ENCODE peak calls at places on chromosomes 4 and X, in ten cellular contexts. H is transverse colon, D is A549, A is tibial nerve, P is SK-N-SH, T is suprapubic skin, C is HepG2, B is upper lobe of left lung, E is K562, K is ovary. G is an unnamed sample.

GRCh38 chr4:132001542-132001941 is 1147.6 kb upstream of the PCDH10 start:
- DNase-seq in H (no peak), D (no peak), A (no peak), P (no peak), T (no peak), C (no peak), B (no peak), E (no peak), K (no peak), G (no peak)

GRCh38 chr4:28686618-28687017 is 1826.0 kb downstream of the STIM2 start:
- DNase-seq in H (peak; percentile 8), D (peak; percentile 3), A (no peak), P (peak; percentile 19), T (no peak), C (peak; percentile 8), B (no peak), E (peak; percentile 4), K (no peak), G (no peak)

GRCh38 chrX:1700757-1701156 is 85.9 kb downstream of the ASMT start:
- DNase-seq in H (no peak), D (no peak), A (no peak), P (no peak), T (no peak), C (no peak), B (no peak), E (no peak), K (no peak), G (no peak)

GRCh38 chr4:144710526-144710912 is 64.6 kb downstream of the HHIP start:
- DNase-seq in H (no peak), D (no peak), A (no peak), P (no peak), T (no peak), C (no peak), B (no peak), E (no peak), K (no peak), G (no peak)

GRCh38 chr4:74608151-74608949 is 163.4 kb downstream of the AREG start:
- DNase-seq in H (no peak), D (peak; percentile 41), A (no peak), P (no peak), T (no peak), C (no peak), B (no peak), E (no peak), K (no peak), G (no peak)

GRCh38 chr4:177047851-177048174 is 255.1 kb upstream of the VEGFC start:
- DNase-seq in H (no peak), D (no peak), A (no peak), P (no peak), T (no peak), C (no peak), B (no peak), E (no peak), K (no peak), G (no peak)

GRCh38 chr4:3340038-3340702 is 47.3 kb downstream of the RGS12 start:
- DNase-seq in H (no peak), D (no peak), A (no peak), P (no peak), T (peak; percentile 46), C (no peak), B (peak; percentile 71), E (no peak), K (no peak), G (no peak)

GRCh38 chr4:23819041-23819511 is 70.8 kb downstream of the PPARGC1A start:
- DNase-seq in H (no peak), D (no peak), A (no peak), P (no peak), T (no peak), C (no peak), B (no peak), E (no peak), K (peak; percentile 53), G (no peak)

DNA sequence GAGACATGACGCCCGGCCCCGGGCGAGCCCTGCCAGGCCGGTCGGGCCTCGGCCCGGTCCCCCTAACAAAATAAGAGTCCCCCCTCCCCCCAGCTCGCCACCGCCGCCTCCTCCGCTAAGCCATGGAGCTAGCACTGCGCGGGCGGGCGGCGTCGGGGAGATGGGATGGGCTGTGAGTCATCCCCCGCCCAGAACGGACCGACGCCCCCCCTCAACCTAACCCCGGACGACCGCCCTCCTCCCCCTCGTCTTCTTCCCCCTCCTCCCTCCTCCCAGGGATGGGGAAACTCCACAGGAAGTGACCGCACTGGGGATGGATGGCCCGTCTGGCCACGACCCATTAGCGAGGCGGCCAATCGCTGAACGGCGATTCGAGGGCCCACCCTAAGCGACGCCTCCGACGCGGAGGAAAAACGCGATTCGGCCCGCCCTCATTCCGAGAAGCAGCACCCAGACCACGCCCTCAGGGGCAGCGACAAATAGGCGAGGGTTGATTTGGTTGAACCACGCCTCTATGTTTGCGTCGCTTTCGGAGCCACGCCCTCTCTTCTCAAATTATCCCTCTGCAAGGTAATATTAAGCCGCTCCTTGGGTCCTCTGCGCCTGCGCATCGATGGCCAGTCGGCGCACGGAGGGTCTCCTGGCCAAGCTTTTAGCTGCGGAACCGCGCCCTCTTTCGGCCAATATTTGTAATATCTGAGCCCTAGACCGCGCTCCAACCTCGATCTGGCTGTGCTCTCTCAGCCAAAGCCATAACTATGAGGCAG is at the start of gene TFE3:
- DNase-seq in H (peak; percentile 98), D (peak; percentile 91), A (peak; percentile 97), P (peak; percentile 94), T (peak; percentile 99), C (peak; percentile 97), B (peak; percentile 95), E (peak; percentile 94), K (peak; percentile 97), G (peak; percentile 99)
- H3K4me3 ChIP-seq in H (peak within 1 kb of the TSS; percentile 43), D (peak within 1 kb of the TSS; percentile 93), A (peak within 1 kb of the TSS; percentile 76), P (peak within 1 kb of the TSS; percentile 63), T (peak within 1 kb of the TSS; percentile 74), C (peak within 1 kb of the TSS; percentile 73), B (peak within 1 kb of the TSS; percentile 78), E (peak within 1 kb of the TSS; percentile 97), K (peak within 1 kb of the TSS; percentile 61), G (peak within 1 kb of the TSS; percentile 80)

GRCh38 chr4:61561028-61561427 is 360.9 kb downstream of the ADGRL3 start:
- DNase-seq in H (no peak), D (no peak), A (no peak), P (no peak), T (no peak), C (no peak), B (no peak), E (no peak), K (no peak), G (no peak)

GRCh38 chr4:61553562-61554125 is 353.5 kb downstream of the ADGRL3 start:
- DNase-seq in H (no peak), D (no peak), A (no peak), P (no peak), T (no peak), C (no peak), B (no peak), E (no peak), K (no peak), G (no peak)

GRCh38 chr4:61556277-61556676 is 356.2 kb downstream of the ADGRL3 start:
- DNase-seq in H (peak; percentile 19), D (no peak), A (no peak), P (no peak), T (no peak), C (peak; percentile 71), B (no peak), E (no peak), K (no peak), G (no peak)

DNA sequence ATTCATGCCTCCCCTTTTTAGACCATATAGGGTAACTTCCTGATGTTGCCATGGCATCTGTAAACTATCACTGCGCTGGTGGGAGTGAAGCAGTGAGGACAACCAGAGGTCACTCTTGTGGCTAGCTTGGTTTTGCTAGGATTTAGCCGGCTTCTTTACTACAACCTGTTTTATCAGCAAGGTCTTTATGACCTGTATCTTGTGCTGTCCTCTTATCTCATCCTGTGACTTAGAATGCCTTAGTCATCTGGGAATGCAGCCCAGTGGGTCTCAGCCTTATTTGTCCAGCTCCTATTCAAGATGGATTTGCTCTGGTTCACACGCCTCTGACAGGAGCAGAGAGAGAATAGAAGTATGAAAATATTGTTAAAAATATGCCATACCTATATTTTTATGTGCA is 355.7 kb downstream of the ADGRL3 start:
- DNase-seq in H (peak; percentile 22), D (no peak), A (no peak), P (no peak), T (no peak), C (peak; percentile 20), B (no peak), E (no peak), K (no peak), G (no peak)
- H3K27ac ChIP-seq in H (peak overlapping the region; percentile 19), D (no peak overlapping the region), A (no peak overlapping the region), P (no peak overlapping the region), T (no peak overlapping the region), C (no peak overlapping the region), B (no peak overlapping the region), E (no peak overlapping the region), K (no peak overlapping the region), G (no peak overlapping the region)

DNA sequence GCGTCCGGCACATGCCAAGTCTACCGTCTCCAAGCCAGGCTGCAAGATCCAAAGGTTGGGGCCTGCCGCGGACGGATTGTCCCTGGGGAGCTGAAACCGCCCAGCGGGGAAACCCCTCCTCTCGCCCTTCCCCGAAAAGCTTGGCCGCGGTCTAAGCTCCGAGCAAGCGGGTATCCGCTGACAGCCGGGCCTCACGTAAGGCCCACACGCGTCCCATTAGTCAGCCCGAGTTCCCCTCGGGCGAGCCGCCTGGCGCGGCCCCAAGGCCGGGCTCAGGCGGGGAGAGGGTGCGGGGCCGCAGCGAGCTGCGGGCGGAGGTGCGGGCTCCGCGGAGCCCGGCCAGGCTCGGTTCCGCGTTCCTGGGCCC is 6.9 kb upstream of the BCOR start:
- DNase-seq in H (peak; percentile 65), D (peak; percentile 41), A (no peak), P (peak; percentile 60), T (no peak), C (no peak), B (no peak), E (no peak), K (peak; percentile 62), G (peak; percentile 80)
- TF ChIP-seq EP300 in H (peak; percentile 14), D (no peak), A (no peak), P (no peak), T (no peak), C (no peak), B (no peak), E (no peak), K (no peak), G (no peak)

GRCh38 chr4:55866973-55867574 is 13.6 kb downstream of the EXOC1 start:
- DNase-seq in H (no peak), D (peak; percentile 5), A (no peak), P (peak; percentile 36), T (no peak), C (peak; percentile 65), B (no peak), E (peak; percentile 38), K (no peak), G (no peak)

GRCh38 chr4:55868691-55869090 is 15.2 kb downstream of the EXOC1 start:
- DNase-seq in H (no peak), D (no peak), A (no peak), P (no peak), T (no peak), C (no peak), B (no peak), E (no peak), K (no peak), G (no peak)

GRCh38 chr4:55864577-55865223 is 11.3 kb downstream of the EXOC1 start:
- DNase-seq in H (no peak), D (no peak), A (no peak), P (no peak), T (no peak), C (no peak), B (no peak), E (no peak), K (no peak), G (no peak)

GRCh38 chr4:55866290-55866907 is 13.0 kb downstream of the EXOC1 start:
- DNase-seq in H (no peak), D (no peak), A (no peak), P (no peak), T (no peak), C (no peak), B (no peak), E (peak; percentile 48), K (no peak), G (no peak)

GRCh38 chr4:55865228-55865806 is 11.9 kb downstream of the EXOC1 start:
- DNase-seq in H (no peak), D (no peak), A (no peak), P (no peak), T (no peak), C (no peak), B (no peak), E (no peak), K (no peak), G (no peak)
- H3K4me3 ChIP-seq in H (no peak overlapping the region), D (no peak overlapping the region), A (no peak overlapping the region), P (no peak overlapping the region), T (no peak overlapping the region), C (no peak overlapping the region), B (no peak overlapping the region), E (no peak overlapping the region), K (no peak overlapping the region), G (no peak overlapping the region)

G was measured in sigmoid colon.